ENCODE peak calls at places on chromosomes 13 and 19, in eight cellular contexts. I is stimulated activated CD4-positive, alpha-beta T cell treated with anti-CD3 and anti-CD28 coated beads, Interleukin-4, amount 100 ng/mL, for 48 hours; N is NCI-H2171 treated with DMSO at 0.1 percent for 48 hours; Z is GOT3; S is endodermal cell; T is HFF-Myc; P is GM03348; J is left ventricle myocardium inferior. O is an unnamed sample.

GRCh38 chr19:48630289-48631036 is 6.7 kb downstream of the DBP start:
- DNase-seq in J (peak; percentile 86), I (no peak), P (no peak), Z (no peak), S (peak; percentile 90), N (no peak), T (no peak), O (peak; percentile 8)

GRCh38 chr19:38842439-38843174 is 7.2 kb downstream of the HNRNPL start:
- DNase-seq in N (no peak), S (no peak), J (no peak), T (no peak), Z (no peak), I (peak; percentile 35), P (peak; percentile 0), O (no peak)

GRCh38 chr19:18502633-18503294 is 19.1 kb downstream of the ELL start:
- DNase-seq in P (no peak), S (no peak), N (peak; percentile 22), T (no peak), I (no peak), Z (no peak), J (peak; percentile 56), O (no peak)

GRCh38 chr13:99357149-99357596 is 50.0 kb upstream of the GPR183 start:
- DNase-seq in S (no peak), I (no peak), Z (no peak), N (no peak), T (no peak), J (no peak), P (peak; percentile 48), O (no peak)

GRCh38 chr13:105442941-105443340 is 1092.5 kb downstream of the EFNB2 start:
- DNase-seq in N (peak; percentile 86), Z (no peak), S (no peak), I (no peak), P (peak; percentile 7), J (no peak), T (peak; percentile 88), O (no peak)

GRCh38 chr19:48961051-48961649 is 4.0 kb upstream of the FTL start:
- DNase-seq in T (no peak), Z (no peak), P (no peak), I (no peak), N (no peak), J (no peak), S (no peak), O (no peak)

GRCh38 chr13:64684685-64685431 is 2545.3 kb downstream of the PCDH9 start:
- DNase-seq in I (no peak), P (no peak), S (peak; percentile 61), T (no peak), J (no peak), Z (no peak), N (no peak), O (no peak)

GRCh38 chr13:44465318-44465717 is 91.7 kb downstream of the SERP2 start:
- DNase-seq in T (no peak), N (no peak), S (no peak), I (no peak), P (no peak), Z (no peak), J (no peak), O (no peak)

GRCh38 chr19:14404322-14404721 is 14.8 kb downstream of the DDX39A start:
- DNase-seq in J (no peak), T (no peak), Z (no peak), I (no peak), N (peak; percentile 20), S (no peak), P (no peak), O (no peak)

GRCh38 chr19:12885749-12886706 is 973 bp downstream of the KLF1 start:
- DNase-seq in I (no peak), P (no peak), N (no peak), T (no peak), Z (no peak), S (peak; percentile 81), J (no peak), O (no peak)

GRCh38 chr13:27442071-27442647 is 8.2 kb downstream of the MTIF3 start:
- DNase-seq in N (no peak), I (no peak), S (no peak), J (no peak), Z (no peak), P (no peak), T (no peak), O (peak; percentile 83)

GRCh38 chr19:2337329-2337707 is 8.8 kb downstream of the SPPL2B start:
- DNase-seq in Z (no peak), S (peak; percentile 86), P (no peak), J (no peak), I (no peak), T (no peak), N (peak; percentile 14), O (peak; percentile 37)

GRCh38 chr19:28334419-28334818 is 878.5 kb downstream of the UQCRFS1 start:
- DNase-seq in N (no peak), I (no peak), J (no peak), T (no peak), S (no peak), P (no peak), Z (no peak), O (no peak)

GRCh38 chr19:46892252-46893179 is 31.7 kb downstream of the ARHGAP35 start:
- DNase-seq in Z (no peak), J (no peak), I (no peak), P (no peak), S (no peak), T (no peak), N (no peak), O (no peak)

GRCh38 chr19:14146789-14147216 is 10.4 kb upstream of the ASF1B start:
- DNase-seq in S (no peak), I (no peak), Z (no peak), T (no peak), N (no peak), P (peak; percentile 88), J (no peak), O (no peak)

GRCh38 chr19:45128806-45129205 is 32.0 kb downstream of the NKPD1 start:
- DNase-seq in S (no peak), N (no peak), Z (no peak), T (no peak), I (no peak), P (no peak), J (no peak), O (no peak)

GRCh38 chr13:29362849-29363604 is 232.5 kb downstream of the SLC7A1 start:
- DNase-seq in T (peak; percentile 46), Z (no peak), P (peak; percentile 81), N (peak; percentile 7), S (peak; percentile 88), J (no peak), I (no peak), O (peak; percentile 72)

GRCh38 chr13:93420887-93421286 is 194.3 kb downstream of the GPC6 start:
- DNase-seq in S (peak; percentile 54), N (no peak), J (no peak), Z (no peak), I (no peak), T (no peak), P (no peak), O (no peak)

GRCh38 chr19:38055655-38056521 is 148.9 kb downstream of the SIPA1L3 start:
- DNase-seq in T (no peak), J (no peak), S (peak; percentile 80), Z (no peak), N (no peak), I (no peak), P (no peak), O (no peak)

GRCh38 chr13:41645313-41645712 is 188.0 kb downstream of the RGCC start:
- DNase-seq in T (peak; percentile 38), Z (no peak), N (no peak), S (no peak), J (no peak), I (no peak), P (peak; percentile 84), O (no peak)

GRCh38 chr13:27283906-27284523 is 13.4 kb downstream of the RASL11A start:
- DNase-seq in I (no peak), S (no peak), Z (no peak), P (peak; percentile 18), T (no peak), N (no peak), J (no peak), O (no peak)

GRCh38 chr19:33390120-33390907 is 16.8 kb downstream of the CEBPG start:
- DNase-seq in Z (no peak), T (no peak), I (no peak), J (peak; percentile 69), S (no peak), N (no peak), P (no peak), O (no peak)

GRCh38 chr13:72290962-72291681 is 424.1 kb upstream of the DACH1 start:
- DNase-seq in P (no peak), Z (no peak), S (peak; percentile 56), I (no peak), T (no peak), J (no peak), N (no peak), O (no peak)

GRCh38 chr13:47672245-47672975 is 328.7 kb downstream of the SUCLA2 start:
- DNase-seq in T (no peak), I (no peak), Z (no peak), N (no peak), S (no peak), J (no peak), P (peak; percentile 16), O (no peak)

GRCh38 chr13:45398862-45399261 is 19.3 kb downstream of the SLC25A30 start:
- DNase-seq in N (peak; percentile 52), Z (no peak), T (no peak), P (no peak), S (no peak), J (no peak), I (no peak), O (no peak)

GRCh38 chr19:2391118-2391725 is 31.2 kb downstream of the TMPRSS9 start:
- DNase-seq in P (peak; percentile 83), N (peak; percentile 84), S (peak; percentile 60), T (peak; percentile 65), J (no peak), Z (no peak), I (no peak), O (peak; percentile 65)

GRCh38 chr19:42198676-42199439 is 18.6 kb downstream of the DEDD2 start:
- DNase-seq in P (no peak), I (no peak), T (no peak), N (no peak), S (peak; percentile 84), Z (no peak), J (no peak), O (peak; percentile 97)

GRCh38 chr19:43532571-43532961 is 422 bp upstream of the ZNF575 start:
- DNase-seq in N (no peak), T (no peak), S (no peak), Z (no peak), J (no peak), P (no peak), I (no peak), O (no peak)

GRCh38 chr13:84433024-84433423 is 550.8 kb upstream of the SLITRK1 start:
- DNase-seq in I (no peak), S (no peak), N (no peak), J (no peak), T (no peak), Z (no peak), P (peak; percentile 61), O (no peak)

O was measured in DND-41.